ENCODE peak calls at places on chromosome 21, in eight cellular contexts. T is lower leg skin, C is omental fat pad, G is AG10803, Y is neural crest cell, Z is keratinocyte, F is GM20000, K is hepatocyte. Q is an unnamed sample.

GRCh38 chr21:34899302-34899701 is 149.8 kb downstream of the RUNX1 start:
- DNase-seq in K (no peak), Y (no peak), Z (no peak), C (no peak), F (no peak), T (no peak), G (no peak), Q (no peak)

GRCh38 chr21:26389971-26390641 is 183.0 kb downstream of the CYYR1 start:
- DNase-seq in C (no peak), Z (peak; percentile 100), F (no peak), Y (no peak), K (no peak), G (peak; percentile 80), T (no peak), Q (no peak)

GRCh38 chr21:42218836-42219605 is at the start of gene ABCG1:
- DNase-seq in G (no peak), F (peak; percentile 63), Z (no peak), K (peak; percentile 71), T (peak; percentile 93), Y (no peak), C (no peak), Q (no peak)

GRCh38 chr21:27804515-27804914 is 837.6 kb upstream of the ADAMTS5 start:
- DNase-seq in F (no peak), Y (no peak), T (no peak), G (peak; percentile 67), C (no peak), Z (no peak), K (no peak), Q (no peak)

GRCh38 chr21:44874497-44875331 is 1.2 kb upstream of the PTTG1IP start:
- DNase-seq in C (peak; percentile 55), F (no peak), Z (no peak), G (peak; percentile 53), T (peak; percentile 95), Y (no peak), K (peak; percentile 43), Q (no peak)

GRCh38 chr21:34986561-34987533 is 62.3 kb downstream of the RUNX1 start:
- DNase-seq in T (no peak), C (no peak), Z (no peak), F (peak; percentile 64), K (peak; percentile 26), Y (no peak), G (peak; percentile 75), Q (no peak)

GRCh38 chr21:38804617-38805281 is 980 bp upstream of the ETS2 start:
- DNase-seq in K (peak; percentile 88), C (no peak), G (peak; percentile 54), F (peak; percentile 49), Z (no peak), T (peak; percentile 95), Y (peak; percentile 59), Q (no peak)

GRCh38 chr21:43731476-43731875 is 12.5 kb downstream of the PDXK start:
- DNase-seq in F (no peak), G (no peak), C (no peak), K (peak; percentile 80), Z (no peak), T (no peak), Y (no peak), Q (no peak)

GRCh38 chr21:33394260-33394659 is 9.0 kb upstream of the IFNGR2 start:
- DNase-seq in G (peak; percentile 78), F (no peak), Z (no peak), Y (no peak), T (no peak), K (no peak), C (no peak), Q (no peak)

GRCh38 chr21:27221084-27221483 is 254.2 kb upstream of the ADAMTS5 start:
- DNase-seq in C (no peak), G (no peak), Y (no peak), Z (no peak), T (no peak), F (no peak), K (no peak), Q (no peak)

GRCh38 chr21:16193758-16194606 is 464.2 kb downstream of the USP25 start:
- DNase-seq in G (peak; percentile 79), Z (no peak), F (peak; percentile 9), Y (peak; percentile 22), T (no peak), C (no peak), K (peak; percentile 65), Q (peak; percentile 47)
- TF ChIP-seq CTCF in G (peak; percentile 51), Z (no peak), F (no peak), Y (no peak), T (no peak), C (no peak), K (peak; percentile 23), Q (peak; percentile 34)

DNA sequence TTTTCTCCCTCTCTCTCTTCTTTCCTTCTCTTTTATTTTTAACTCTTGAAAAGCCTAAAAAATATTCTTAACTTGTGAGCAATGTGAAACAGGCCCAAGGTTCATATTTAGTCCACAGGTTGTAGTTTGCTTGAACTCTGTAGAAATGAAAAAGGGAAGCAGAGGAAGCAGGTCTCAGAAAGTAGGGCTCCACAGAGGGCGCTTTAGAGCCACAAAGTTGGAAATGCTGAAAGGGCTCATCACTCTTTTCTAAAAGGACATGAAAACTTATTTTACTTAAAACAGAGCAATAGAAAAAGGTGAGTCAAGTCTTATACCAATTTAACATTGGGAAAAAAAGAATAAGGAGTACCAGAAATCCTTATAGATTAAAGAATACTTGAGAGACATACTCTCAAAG is 247.0 kb downstream of the USP25 start:
- DNase-seq in K (peak; percentile 7), Z (no peak), Y (peak; percentile 4), G (no peak), C (no peak), F (no peak), T (no peak), Q (no peak)
- TF ChIP-seq CTCF in K (peak; percentile 32), Z (peak; percentile 8), Y (peak; percentile 34), G (peak; percentile 47), C (no peak), F (no peak), T (no peak), Q (peak; percentile 36)

DNA sequence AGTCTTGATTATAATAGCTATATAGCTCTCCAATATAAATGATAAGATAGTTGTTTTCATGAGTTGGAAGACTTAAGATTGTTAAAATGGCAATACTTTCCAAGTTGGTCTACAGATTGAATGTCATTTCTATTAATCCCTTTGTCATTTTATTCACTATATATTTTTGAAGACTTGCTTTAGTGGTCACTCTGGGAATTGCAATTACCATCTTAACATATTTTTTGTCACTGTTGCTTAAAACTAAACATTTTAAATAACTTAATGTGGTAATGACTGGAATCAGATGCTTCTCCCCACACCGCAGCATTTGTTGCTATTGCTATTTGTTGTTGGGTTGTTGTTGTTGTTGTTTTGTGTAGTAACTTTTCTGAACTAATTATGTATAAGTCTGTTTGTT is 1592.9 kb downstream of the MRPL39 start:
- DNase-seq in K (no peak), Z (no peak), C (no peak), G (no peak), F (no peak), Y (no peak), T (no peak), Q (no peak)
- TF ChIP-seq CTCF in K (no peak), Z (no peak), C (no peak), G (no peak), F (no peak), Y (peak; percentile 44), T (no peak), Q (no peak)

DNA sequence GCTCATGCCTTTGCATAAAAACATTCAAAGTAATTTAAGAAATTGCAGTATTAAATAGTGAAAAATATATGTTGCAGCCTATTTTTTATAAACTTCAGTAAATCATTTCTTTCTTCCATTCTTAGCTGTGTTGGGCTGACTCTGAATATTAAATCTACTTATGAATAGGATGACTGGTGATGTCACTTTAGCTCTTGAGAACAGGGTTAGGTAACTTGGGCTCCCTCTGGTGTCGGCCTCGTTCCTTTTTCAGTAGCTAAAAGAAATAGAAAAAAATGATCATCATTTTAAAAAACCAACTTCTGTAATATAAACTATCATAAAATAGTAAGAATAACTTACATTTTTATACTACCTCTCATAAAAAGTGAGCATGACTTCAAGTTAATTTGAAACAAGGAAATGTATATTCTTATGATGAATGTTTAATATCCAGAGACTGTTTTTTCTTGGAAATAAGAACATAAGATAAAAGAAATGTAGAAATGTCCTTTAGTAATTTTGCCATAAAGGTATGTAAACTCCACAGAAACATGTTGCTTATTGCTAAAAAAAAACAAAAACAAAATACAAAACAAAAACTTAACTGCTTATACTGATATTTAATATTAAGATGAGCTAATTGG is 26.8 kb upstream of the NCAM2 start:
- DNase-seq in F (peak; percentile 19), K (peak; percentile 81), C (no peak), Y (peak; percentile 46), Z (no peak), T (no peak), G (peak; percentile 44), Q (no peak)
- TF ChIP-seq CTCF in F (no peak), K (peak; percentile 79), C (no peak), Y (peak; percentile 77), Z (peak; percentile 23), T (no peak), G (peak; percentile 52), Q (peak; percentile 35)

DNA sequence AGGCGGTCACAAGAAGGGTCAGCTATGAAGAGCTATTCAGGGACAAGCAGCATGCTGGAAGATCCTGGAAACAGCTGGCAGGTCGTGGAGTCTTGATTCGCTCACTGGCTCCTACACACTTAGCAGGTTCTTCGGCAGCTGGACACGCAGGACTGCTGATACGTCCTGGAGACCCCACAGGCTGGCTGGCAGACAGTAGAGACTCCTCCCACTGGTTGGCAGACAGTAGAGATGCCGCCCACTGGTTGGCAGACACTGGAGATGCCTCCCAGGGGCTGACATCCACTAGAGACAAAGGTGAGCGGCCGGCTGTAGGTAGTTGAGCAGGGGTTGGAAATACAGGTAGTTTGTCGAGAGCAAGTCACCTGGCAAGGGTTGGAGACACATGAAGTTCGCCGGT is 466 bp downstream of the KRTAP11-1 start:
- DNase-seq in G (no peak), T (no peak), C (no peak), K (no peak), Y (no peak), Z (no peak), F (no peak), Q (no peak)
- TF ChIP-seq CTCF in G (no peak), T (no peak), C (no peak), K (no peak), Y (no peak), Z (no peak), F (no peak), Q (no peak)

GRCh38 chr21:46256501-46256994 is 28.0 kb upstream of the LSS start:
- DNase-seq in G (no peak), T (peak; percentile 67), F (no peak), Z (no peak), Y (no peak), C (no peak), K (no peak), Q (no peak)
- TF ChIP-seq CTCF in G (no peak), T (no peak), F (no peak), Z (no peak), Y (no peak), C (no peak), K (no peak), Q (no peak)